ENCODE peak calls at places on chromosomes 5 and 9, in eight cellular contexts. G is HAP-1, E is transverse colon, K is fibroblast of lung, Y is GM23248, M is IMR-90, Z is gastrocnemius medialis, C is left ventricle myocardium inferior. O is an unnamed sample. For H3K27me3, the result is how much of the 10 kb centered on the place peaks cover.

GRCh38 chr9:120327322-120327721 is 252.6 kb downstream of the CDK5RAP2 start:
- DNase-seq in Z (no peak), Y (no peak), K (no peak), G (no peak), M (no peak), C (no peak), E (no peak), O (no peak)

GRCh38 chr9:19154135-19154612 is 26.9 kb upstream of the PLIN2 start:
- DNase-seq in M (peak), C (peak), G (no peak), K (peak), Y (peak), E (no peak), Z (no peak), O (peak)

GRCh38 chr5:178428341-178429155 is 161.6 kb downstream of the COL23A1 start:
- DNase-seq in G (no peak), E (no peak), Y (no peak), C (peak), K (no peak), Z (peak), M (no peak), O (peak)

GRCh38 chr9:95935861-95936578 is 60.5 kb downstream of the ERCC6L2 start:
- DNase-seq in Z (peak), C (no peak), G (no peak), K (no peak), E (no peak), Y (no peak), M (no peak), O (no peak)

GRCh38 chr9:133924453-133924852 is 67.7 kb downstream of the VAV2 start:
- DNase-seq in G (no peak), K (no peak), Z (no peak), E (no peak), C (no peak), M (no peak), Y (no peak), O (no peak)

GRCh38 chr5:142601432-142601831 is 84.5 kb downstream of the FGF1 start:
- DNase-seq in M (no peak), Y (peak), K (no peak), G (peak), Z (no peak), E (no peak), C (no peak), O (no peak)

GRCh38 chr9:128946544-128946943 is 859 bp downstream of the DOLK start:
- DNase-seq in E (no peak), Y (no peak), C (no peak), K (no peak), Z (no peak), M (no peak), G (no peak), O (no peak)

GRCh38 chr9:88476491-88477271 is 58.3 kb upstream of the NXNL2 start:
- DNase-seq in Z (no peak), Y (peak), G (no peak), C (no peak), K (peak), M (peak), E (no peak), O (no peak)

GRCh38 chr9:134568116-134568515 is 73.5 kb upstream of the COL5A1 start:
- DNase-seq in Y (no peak), E (no peak), M (no peak), G (no peak), Z (no peak), K (no peak), C (no peak), O (no peak)

GRCh38 chr9:29416204-29416603 is 1842.9 kb upstream of the C9orf72 start:
- DNase-seq in G (no peak), M (no peak), E (no peak), Y (no peak), K (no peak), C (no peak), Z (no peak), O (no peak)

GRCh38 chr9:80701061-80701460 is 988.3 kb downstream of the TLE1 start:
- DNase-seq in Z (no peak), G (no peak), M (peak), K (no peak), E (no peak), Y (no peak), C (no peak), O (no peak)

GRCh38 chr5:177111720-177112394 is 21.7 kb upstream of the NSD1 start:
- DNase-seq in K (peak), G (peak), Y (peak), M (peak), E (peak), Z (no peak), C (peak), O (peak)

DNA sequence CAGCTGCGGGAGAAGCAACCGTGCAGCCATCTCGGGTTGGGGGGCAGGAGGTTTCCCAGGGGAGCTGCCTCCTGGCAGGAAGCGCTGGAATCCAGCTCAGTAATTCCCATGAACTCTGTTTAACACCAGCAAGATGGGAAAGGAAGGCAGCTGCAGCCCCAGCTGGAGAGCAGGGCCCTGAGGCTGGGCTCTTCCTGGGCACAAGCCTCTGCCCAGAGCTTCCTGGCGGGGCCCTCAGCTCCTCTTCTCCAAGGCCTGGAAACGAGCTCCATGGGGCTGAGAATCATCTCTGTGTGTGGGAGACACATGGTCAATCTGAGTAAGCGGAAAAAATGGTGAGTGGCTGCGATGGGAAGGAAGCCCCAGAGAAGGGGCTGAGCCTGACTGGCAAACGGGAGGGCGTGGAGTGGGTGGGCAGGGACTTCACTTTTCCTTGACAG is 6.3 kb downstream of the MRPL36 start:
- DNase-seq in C (no peak), M (peak), K (no peak), Z (no peak), E (no peak), Y (peak), G (no peak), O (peak)
- H3K27me3 ChIP-seq in C (under half), M (under half), K (under half), Z (under half), E (under half), Y (under half), G (under half), O (under half)

GRCh38 chr9:34392511-34392910 is 15.8 kb upstream of the MYORG start:
- DNase-seq in K (no peak), C (no peak), Z (no peak), Y (no peak), M (no peak), G (no peak), E (no peak), O (no peak)
- H3K27me3 ChIP-seq in K (under half), C (under half), Z (under half), Y (under half), M (under half), G (under half), E (under half), O (under half)

GRCh38 chr5:54909126-54909525 is 76.3 kb downstream of the ESM1 start:
- DNase-seq in Z (no peak), Y (peak), C (no peak), E (no peak), K (no peak), M (peak), G (no peak), O (no peak)
- H3K27me3 ChIP-seq in Z (under half), Y (under half), C (under half), E (under half), K (under half), M (under half), G (under half), O (under half)

GRCh38 chr5:141479776-141480175 is 4.0 kb downstream of the PCDHGC3 start:
- DNase-seq in Z (no peak), E (no peak), Y (peak), G (no peak), K (peak), M (peak), C (no peak), O (no peak)
- H3K27me3 ChIP-seq in Z (under half), E (under half), Y (under half), G (under half), K (under half), M (under half), C (under half), O (under half)